ENCODE peak calls at places on chromosome 11, in seven cellular contexts. E is T-helper 2 cell; J is spleen; L is activated CD4-positive, alpha-beta T cell treated with anti-CD3 and anti-CD28 coated beads, Interleukin-2, amount 10 ng/mL, durations not matched to agents 7 days and 5 days; W is HCT116; D is activated T-cell treated with anti-CD3 and anti-CD28 coated beads, Interleukin-2, amount 50 U/mL, for 4 hours; V is T1000. B is an unnamed sample.

GRCh38 chr11:123054301-123055065 is 7.5 kb downstream of the HSPA8 start:
- DNase-seq in E (peak), J (no peak), L (peak), W (peak), D (no peak), V (no peak), B (peak)

GRCh38 chr11:34243620-34244493 is 114.0 kb downstream of the ABTB2 start:
- DNase-seq in E (no peak), J (no peak), L (peak), W (peak), D (peak), V (peak), B (no peak)

GRCh38 chr11:93532285-93532789 is 10.9 kb downstream of the SMCO4 start:
- DNase-seq in E (no peak), J (no peak), L (no peak), W (no peak), D (no peak), V (no peak), B (no peak)

GRCh38 chr11:69587454-69588081 is 53.4 kb upstream of the CCND1 start:
- DNase-seq in E (no peak), J (no peak), L (no peak), W (peak), D (no peak), V (peak), B (no peak)

GRCh38 chr11:17508816-17509215 is 32.2 kb upstream of the ABCC8 start:
- DNase-seq in E (no peak), J (no peak), L (no peak), W (no peak), D (no peak), V (no peak), B (no peak)

GRCh38 chr11:6655020-6655789 is 404 bp downstream of the DCHS1 start:
- DNase-seq in E (no peak), J (peak), L (no peak), W (no peak), D (peak), V (no peak), B (no peak)

GRCh38 chr11:9672288-9672916 is 8.5 kb downstream of the SWAP70 start:
- DNase-seq in E (no peak), J (no peak), L (no peak), W (no peak), D (no peak), V (no peak), B (no peak)

GRCh38 chr11:19498986-19499669 is 213.5 kb upstream of the NAV2 start:
- DNase-seq in E (no peak), J (no peak), L (no peak), W (no peak), D (no peak), V (no peak), B (no peak)

GRCh38 chr11:124984512-124984854 is 30.5 kb downstream of the CCDC15 start:
- DNase-seq in E (no peak), J (no peak), L (no peak), W (no peak), D (no peak), V (no peak), B (no peak)

GRCh38 chr11:2380807-2381350 is 3.8 kb downstream of the CD81 start:
- DNase-seq in E (no peak), J (peak), L (no peak), W (no peak), D (no peak), V (no peak), B (no peak)

GRCh38 chr11:69351460-69351859 is 57.5 kb downstream of the MYEOV start:
- DNase-seq in E (no peak), J (no peak), L (no peak), W (no peak), D (no peak), V (no peak), B (no peak)

GRCh38 chr11:117315285-117316196 is 515 bp downstream of the BACE1 start:
- DNase-seq in E (peak), J (peak), L (no peak), W (no peak), D (peak), V (no peak), B (no peak)

GRCh38 chr11:128905345-128906184 is 14.4 kb downstream of the KCNJ5 start:
- DNase-seq in E (peak), J (no peak), L (peak), W (peak), D (peak), V (no peak), B (no peak)

GRCh38 chr11:41334007-41334933 is 125.2 kb downstream of the LRRC4C start:
- DNase-seq in E (no peak), J (no peak), L (no peak), W (no peak), D (no peak), V (no peak), B (no peak)

GRCh38 chr11:121741954-121742361 is 289.2 kb upstream of the SORL1-AS1 start:
- DNase-seq in E (no peak), J (no peak), L (no peak), W (no peak), D (no peak), V (no peak), B (no peak)

B was measured in glomerular endothelial cell.